ENCODE peak calls at places on chromosomes 6 and 20, in five cellular contexts. One of them, this sample, is unnamed.

GRCh38 chr6:75208564-75209431 is 2.9 kb upstream of the COL12A1 start:
- DNase-seq in cardiac fibroblast: peak
- DNase-seq in neural crest cell: peak
- DNase-seq in HS-27A: no peak
- DNase-seq in stimulated activated CD4-positive, alpha-beta T cell treated with anti-CD3 and anti-CD28 coated beads, Interleukin-1b, Interleukin-23, amount 100 ng/mL, for 1 hour: peak
- DNase-seq in this sample: peak

GRCh38 chr6:11785449-11785951 is 6.9 kb upstream of the ADTRP start:
- DNase-seq in cardiac fibroblast: no peak
- DNase-seq in neural crest cell: no peak
- DNase-seq in HS-27A: no peak
- DNase-seq in stimulated activated CD4-positive, alpha-beta T cell treated with anti-CD3 and anti-CD28 coated beads, Interleukin-1b, Interleukin-23, amount 100 ng/mL, for 1 hour: no peak
- DNase-seq in this sample: no peak

GRCh38 chr6:45470131-45470738 is 92.5 kb upstream of the SUPT3H start:
- DNase-seq in cardiac fibroblast: no peak
- DNase-seq in neural crest cell: no peak
- DNase-seq in HS-27A: no peak
- DNase-seq in stimulated activated CD4-positive, alpha-beta T cell treated with anti-CD3 and anti-CD28 coated beads, Interleukin-1b, Interleukin-23, amount 100 ng/mL, for 1 hour: no peak
- DNase-seq in this sample: no peak

GRCh38 chr20:62501801-62502495 is 26.2 kb upstream of the GATA5 start:
- DNase-seq in cardiac fibroblast: peak
- DNase-seq in neural crest cell: no peak
- DNase-seq in HS-27A: no peak
- DNase-seq in stimulated activated CD4-positive, alpha-beta T cell treated with anti-CD3 and anti-CD28 coated beads, Interleukin-1b, Interleukin-23, amount 100 ng/mL, for 1 hour: peak
- DNase-seq in this sample: peak

GRCh38 chr6:158027590-158028285 is 46.1 kb downstream of the SYNJ2 start:
- DNase-seq in cardiac fibroblast: no peak
- DNase-seq in neural crest cell: no peak
- DNase-seq in HS-27A: no peak
- DNase-seq in stimulated activated CD4-positive, alpha-beta T cell treated with anti-CD3 and anti-CD28 coated beads, Interleukin-1b, Interleukin-23, amount 100 ng/mL, for 1 hour: no peak
- DNase-seq in this sample: no peak

GRCh38 chr6:105616521-105616920 is 213.6 kb upstream of the PREP start:
- DNase-seq in cardiac fibroblast: peak
- DNase-seq in neural crest cell: no peak
- DNase-seq in HS-27A: no peak
- DNase-seq in stimulated activated CD4-positive, alpha-beta T cell treated with anti-CD3 and anti-CD28 coated beads, Interleukin-1b, Interleukin-23, amount 100 ng/mL, for 1 hour: no peak
- DNase-seq in this sample: no peak

GRCh38 chr6:35363293-35363750 is 21.0 kb downstream of the PPARD start:
- DNase-seq in cardiac fibroblast: peak
- DNase-seq in neural crest cell: peak
- DNase-seq in HS-27A: no peak
- DNase-seq in stimulated activated CD4-positive, alpha-beta T cell treated with anti-CD3 and anti-CD28 coated beads, Interleukin-1b, Interleukin-23, amount 100 ng/mL, for 1 hour: no peak
- DNase-seq in this sample: no peak

GRCh38 chr20:31674895-31675827 is 37.4 kb downstream of the COX4I2 start:
- DNase-seq in cardiac fibroblast: peak
- DNase-seq in neural crest cell: no peak
- DNase-seq in HS-27A: peak
- DNase-seq in stimulated activated CD4-positive, alpha-beta T cell treated with anti-CD3 and anti-CD28 coated beads, Interleukin-1b, Interleukin-23, amount 100 ng/mL, for 1 hour: no peak
- DNase-seq in this sample: peak

This sample was measured in foreskin melanocyte.